ENCODE peak calls at places on chromosome 17, in four cellular contexts. L is GM12878, K is H1, N is HepG2. G is an unnamed sample.

GRCh38 chr17:50028207-50029120 is 27.4 kb upstream of the ITGA3 start:
- DNase-seq in N (no peak), K (no peak), L (no peak), G (no peak)

GRCh38 chr17:57875109-57876022 is 25.5 kb upstream of the MRPS23 start:
- DNase-seq in N (peak), K (peak), L (no peak), G (peak)

GRCh38 chr17:81258292-81258691 is 19.2 kb downstream of the NDUFAF8 start:
- DNase-seq in L (no peak), N (no peak), K (no peak), G (no peak)

GRCh38 chr17:3953542-3953941 is 10.7 kb downstream of the ATP2A3 start:
- DNase-seq in L (no peak), K (no peak), N (no peak), G (no peak)

GRCh38 chr17:53472586-53472985 is 350.1 kb upstream of the KIF2B start:
- DNase-seq in L (no peak), K (no peak), N (no peak), G (no peak)

GRCh38 chr17:74325743-74326379 is at the start of gene KIF19:
- DNase-seq in N (no peak), K (peak), L (no peak), G (peak)

GRCh38 chr17:60601443-60602384 is 1.7 kb downstream of the PPM1D start:
- DNase-seq in L (peak), K (peak), N (peak), G (peak)

GRCh38 chr17:10771142-10771541 is 32.8 kb downstream of the TMEM238L start:
- DNase-seq in L (no peak), K (no peak), N (no peak), G (no peak)

GRCh38 chr17:82019905-82020873 is 2.5 kb downstream of the CENPX start:
- DNase-seq in L (no peak), K (peak), N (peak), G (peak)

GRCh38 chr17:38731526-38732294 is 1.6 kb downstream of the CISD3 start:
- DNase-seq in N (no peak), L (no peak), K (no peak), G (no peak)

GRCh38 chr17:53934931-53935330 is 112.2 kb downstream of the KIF2B start:
- DNase-seq in L (no peak), K (no peak), N (no peak), G (no peak)

GRCh38 chr17:80938556-80938955 is 53.1 kb upstream of the CHMP6 start:
- DNase-seq in L (no peak), K (no peak), N (no peak), G (no peak)

GRCh38 chr17:79792984-79793923 is 3.6 kb downstream of the CBX8 start:
- DNase-seq in L (no peak), N (no peak), K (peak), G (no peak)

GRCh38 chr17:51668963-51669246 is 408.6 kb downstream of the UTP18 start:
- DNase-seq in L (no peak), K (no peak), N (no peak), G (no peak)

GRCh38 chr17:8001976-8002645 is at the start of gene GUCY2D:
- DNase-seq in L (no peak), N (no peak), K (no peak), G (no peak)
- TF ChIP-seq CBX5 in L (no peak), N (no peak), K (no peak), G (no peak)

GRCh38 chr17:44772308-44773024 is 13.7 kb downstream of the ADAM11 start:
- DNase-seq in K (no peak), N (no peak), L (no peak), G (no peak)
- H3K4me3 ChIP-seq in K (no peak), N (no peak), L (no peak), G (no peak)

DNA sequence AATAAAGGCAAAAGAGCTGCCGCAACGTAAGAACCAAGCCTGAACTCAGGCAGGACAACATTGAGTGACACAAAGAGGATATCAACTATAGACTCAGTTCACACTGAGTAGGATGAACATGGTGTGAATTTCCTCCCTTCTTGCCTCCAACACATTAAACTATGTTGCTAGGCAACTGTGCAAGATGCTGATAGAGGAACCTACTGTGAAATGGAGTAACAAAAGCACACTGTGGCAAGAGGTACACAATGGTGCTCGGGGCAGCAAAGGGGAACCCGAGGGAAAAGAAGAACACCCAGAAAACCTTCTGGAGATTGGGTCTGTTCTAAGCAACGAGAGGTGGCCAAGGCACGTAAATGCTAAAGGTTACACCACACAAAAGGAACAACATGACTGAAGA is 34.1 kb downstream of the GRB2 start:
- DNase-seq in K (no peak), N (no peak), L (no peak), G (no peak)
- TF ChIP-seq BRCA1 in K (no peak), N (no peak), L (no peak), G (no peak)

GRCh38 chr17:48074322-48075054 is 26.3 kb downstream of the NFE2L1 start:
- DNase-seq in N (peak), K (peak), L (no peak), G (peak)

GRCh38 chr17:48070195-48070594 is 22.0 kb downstream of the NFE2L1 start:
- DNase-seq in N (no peak), L (no peak), K (no peak), G (no peak)

GRCh38 chr17:48068491-48068961 is 20.4 kb downstream of the NFE2L1 start:
- DNase-seq in L (no peak), K (peak), N (peak), G (peak)

GRCh38 chr17:48067245-48067644 is 19.1 kb downstream of the NFE2L1 start:
- DNase-seq in L (no peak), N (no peak), K (no peak), G (no peak)

DNA sequence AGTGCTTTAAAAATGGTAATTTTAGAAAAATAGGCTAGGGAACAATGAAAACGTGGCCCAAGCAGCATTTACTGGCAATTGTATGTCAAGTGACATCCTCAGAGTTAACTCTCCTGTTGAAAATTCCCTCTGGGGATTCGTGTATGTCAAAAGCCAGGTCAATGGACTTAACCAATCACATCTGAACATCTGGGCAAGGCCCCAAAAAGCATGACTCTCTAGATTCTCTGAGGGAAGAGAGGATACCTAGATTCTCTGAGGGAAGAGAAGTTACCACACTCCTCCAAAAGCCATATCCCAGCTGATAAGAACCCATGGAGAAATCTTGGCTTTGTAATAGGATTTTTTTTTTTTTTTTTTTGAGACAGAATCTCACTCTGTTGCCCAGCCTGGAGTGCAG is 23.5 kb downstream of the NFE2L1 start:
- DNase-seq in L (no peak), N (no peak), K (no peak), G (no peak)
- TF ChIP-seq CBX5 in L (no peak), N (no peak), K (no peak), G (no peak)

DNA sequence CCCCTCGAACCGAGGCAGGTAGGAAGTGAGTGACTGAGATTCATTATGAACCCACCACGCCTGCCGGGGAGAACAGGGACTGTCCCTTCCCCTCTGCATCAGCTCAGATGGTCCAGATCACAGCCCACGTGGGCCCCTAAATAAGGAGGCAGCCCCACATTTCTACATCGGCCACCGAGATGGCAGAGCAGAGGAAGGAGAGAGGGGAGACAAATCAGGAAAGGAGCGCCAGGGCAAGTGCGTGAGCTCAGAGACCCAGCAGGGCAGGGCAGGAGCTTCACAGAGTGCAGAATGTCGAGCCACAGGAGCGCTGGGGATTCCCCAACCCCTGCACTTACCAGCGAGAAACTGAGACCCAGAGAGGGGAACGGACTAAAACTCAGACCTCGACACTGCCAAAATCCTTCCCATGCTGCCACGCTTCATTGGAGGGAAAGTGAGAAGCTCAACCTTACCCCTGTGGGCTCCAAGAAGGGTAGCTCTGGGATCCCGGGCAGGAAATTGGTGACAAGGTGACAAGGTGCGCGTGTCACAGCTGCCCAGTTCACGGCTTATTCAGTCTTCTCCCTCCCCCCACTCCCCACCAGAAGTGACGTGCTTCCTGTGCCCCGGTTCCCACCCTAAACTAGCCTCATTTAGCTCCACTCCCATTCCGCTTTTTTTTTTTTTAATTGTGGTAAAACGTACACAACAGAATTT is at the start of gene ICAM2:
- DNase-seq in N (no peak), K (no peak), L (peak), G (no peak)
- H3K4me3 ChIP-seq in N (peak), K (peak), L (peak), G (no peak)

DNA sequence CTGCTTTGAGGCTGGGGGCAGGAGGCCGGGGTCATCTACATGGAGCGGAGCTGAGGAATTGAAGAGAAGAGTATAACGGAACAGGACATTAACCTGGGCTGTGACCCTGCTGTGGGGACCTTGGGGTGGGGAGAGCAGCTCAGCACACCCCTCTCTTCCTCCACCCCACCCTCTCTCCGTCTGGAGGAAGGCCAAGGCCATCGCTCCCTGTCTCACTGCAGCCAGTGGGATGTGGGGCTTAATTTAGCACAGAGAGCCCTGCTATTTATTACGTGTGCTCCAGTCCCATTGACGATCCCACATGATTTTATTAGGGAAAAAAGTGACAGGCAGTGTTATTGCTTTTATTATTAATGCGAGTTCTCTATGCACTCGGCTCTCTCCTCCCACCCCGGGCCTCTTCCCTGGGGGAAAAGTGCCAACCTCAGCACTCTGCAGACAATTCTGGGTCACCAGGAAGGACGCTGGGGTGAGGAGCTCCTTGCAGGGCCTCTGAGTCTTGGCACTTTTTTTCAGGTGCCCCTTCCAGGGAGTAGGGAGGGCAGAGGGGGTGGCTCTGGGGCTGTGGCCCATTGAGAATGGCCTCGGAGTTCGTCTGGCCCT is 57.2 kb downstream of the MGAT5B start:
- DNase-seq in N (no peak), L (no peak), K (no peak), G (no peak)
- TF ChIP-seq BRCA1 in N (no peak), L (no peak), K (no peak), G (no peak)